ENCODE peak calls at places on chromosomes 4 and X, in four cellular contexts. U, N, G and T are unnamed samples.
A peak's percentile ranks its signal among the peaks of the same experiment; 100 is the strongest.

GRCh38 chr4:8744083-8744805 is 127.4 kb downstream of the HMX1 start:
- DNase-seq in G (no peak), N (no peak), U (peak; percentile 65), T (no peak)

GRCh38 chr4:107552306-107552705 is 167.7 kb downstream of the PAPSS1 start:
- DNase-seq in G (no peak), N (no peak), U (no peak), T (no peak)

GRCh38 chr4:24781999-24782745 is 13.2 kb upstream of the SOD3 start:
- DNase-seq in N (no peak), U (no peak), G (no peak), T (no peak)

GRCh38 chr4:153119626-153120025 is 84.6 kb upstream of the TRIM2 start:
- DNase-seq in G (no peak), N (no peak), U (no peak), T (no peak)

GRCh38 chr4:98648602-98649001 is 9.8 kb downstream of the TSPAN5 start:
- DNase-seq in G (no peak), N (no peak), U (no peak), T (no peak)

GRCh38 chr4:154626793-154627484 is 14.5 kb upstream of the FGG start:
- DNase-seq in U (peak; percentile 77), N (no peak), G (no peak), T (no peak)

GRCh38 chr4:65951177-65951576 is 280.9 kb upstream of the EPHA5 start:
- DNase-seq in G (no peak), U (no peak), N (no peak), T (no peak)

GRCh38 chrX:69285881-69286545 is 120.8 kb upstream of the PJA1 start:
- DNase-seq in G (peak; percentile 69), U (peak; percentile 76), N (peak; percentile 1), T (peak; percentile 41)

GRCh38 chrX:102067966-102068723 is 57.3 kb upstream of the TCEAL2 start:
- DNase-seq in G (peak; percentile 10), N (peak; percentile 0), U (no peak), T (peak; percentile 9)

GRCh38 chr4:15378055-15378454 is 49.8 kb upstream of the C1QTNF7 start:
- DNase-seq in N (no peak), U (no peak), G (no peak), T (no peak)

GRCh38 chrX:128653524-128653923 is 601.3 kb upstream of the ACTRT1 start:
- DNase-seq in N (no peak), G (no peak), U (no peak), T (no peak)

GRCh38 chrX:125394449-125394848 is 74.8 kb downstream of the TEX13C start:
- DNase-seq in U (no peak), N (no peak), G (no peak), T (no peak)

GRCh38 chr4:51831133-51831532 is 11.8 kb upstream of the DCUN1D4 start:
- DNase-seq in N (peak; percentile 16), U (no peak), G (peak; percentile 35), T (peak; percentile 0)

GRCh38 chr4:71857713-71858451 is 74.0 kb upstream of the GC start:
- DNase-seq in U (no peak), N (no peak), G (no peak), T (no peak)

GRCh38 chr4:149987330-149987751 is 90.9 kb upstream of the DCLK2 start:
- DNase-seq in U (no peak), G (peak; percentile 25), N (no peak), T (peak; percentile 20)

GRCh38 chrX:2756534-2756933 is 4.7 kb downstream of the XG start:
- DNase-seq in N (no peak), G (no peak), U (no peak), T (no peak)

GRCh38 chr4:87975466-87975865 is at the start of gene SPP1:
- DNase-seq in U (no peak), G (no peak), N (no peak), T (no peak)

GRCh38 chr4:128163177-128164117 is 102.3 kb downstream of the LARP1B start:
- DNase-seq in U (no peak), G (no peak), N (no peak), T (no peak)

GRCh38 chr4:7641712-7642111 is 207.0 kb upstream of the PSAPL1 start:
- DNase-seq in N (no peak), U (no peak), G (no peak), T (no peak)

GRCh38 chr4:130359537-130359936 is 1263.6 kb downstream of the C4orf33 start:
- DNase-seq in N (no peak), G (no peak), U (no peak), T (no peak)

GRCh38 chr4:41935652-41936021 is 408 bp downstream of the TMEM33 start:
- DNase-seq in G (no peak), N (no peak), U (no peak), T (no peak)

GRCh38 chr4:138953962-138954371 is 61.6 kb upstream of the NOCT start:
- DNase-seq in G (no peak), N (no peak), U (no peak), T (no peak)

GRCh38 chr4:164926301-164926700 is 49.3 kb downstream of the APELA start:
- DNase-seq in U (no peak), G (no peak), N (no peak), T (no peak)

GRCh38 chrX:134634691-134635090 is 23.6 kb downstream of the PLAC1 start:
- DNase-seq in G (no peak), N (no peak), U (no peak), T (no peak)

GRCh38 chrX:17038681-17039161 is 92.3 kb downstream of the REPS2 start:
- DNase-seq in U (no peak), N (no peak), G (no peak), T (no peak)

GRCh38 chrX:103149652-103150051 is 56.7 kb upstream of the NXF3 start:
- DNase-seq in N (no peak), U (no peak), G (no peak), T (no peak)

GRCh38 chrX:8272846-8273245 is 101.8 kb upstream of the VCX2 start:
- DNase-seq in N (no peak), G (no peak), U (no peak), T (no peak)

GRCh38 chr4:23333946-23334878 is 555.6 kb downstream of the PPARGC1A start:
- DNase-seq in N (peak; percentile 69), G (peak; percentile 68), U (no peak), T (no peak)

GRCh38 chr4:145404754-145405153 is 76.9 kb upstream of the SMAD1 start:
- DNase-seq in N (no peak), U (no peak), G (no peak), T (no peak)